ENCODE peak calls at places on chromosome 12, in six cellular contexts. One of them, this sample, is unnamed. For H3K9me3, the result is how much of the 10 kb centered on the place peaks cover.

GRCh38 chr12:119668315-119668651 is 350 bp downstream of the PRKAB1 start:
- DNase-seq in upper lobe of right lung: no peak
- DNase-seq in CD8-positive, alpha-beta memory T cell: no peak
- DNase-seq in keratinocyte: no peak
- DNase-seq in lower lobe of right lung: no peak
- DNase-seq in vagina: no peak
- DNase-seq in this sample: no peak

GRCh38 chr12:106226884-106227640 is 20.8 kb downstream of the CKAP4 start:
- DNase-seq in vagina: no peak
- DNase-seq in lower lobe of right lung: no peak
- DNase-seq in CD8-positive, alpha-beta memory T cell: peak
- DNase-seq in keratinocyte: no peak
- DNase-seq in upper lobe of right lung: no peak
- DNase-seq in this sample: peak

GRCh38 chr12:20370001-20370381 is 1.7 kb downstream of the PDE3A start:
- DNase-seq in vagina: no peak
- DNase-seq in upper lobe of right lung: peak
- DNase-seq in lower lobe of right lung: peak
- DNase-seq in CD8-positive, alpha-beta memory T cell: no peak
- DNase-seq in keratinocyte: no peak
- DNase-seq in this sample: peak

GRCh38 chr12:10165421-10165820 is 6.5 kb downstream of the OLR1 start:
- DNase-seq in lower lobe of right lung: no peak
- DNase-seq in vagina: no peak
- DNase-seq in CD8-positive, alpha-beta memory T cell: no peak
- DNase-seq in keratinocyte: no peak
- DNase-seq in upper lobe of right lung: no peak
- DNase-seq in this sample: no peak

GRCh38 chr12:107847430-107847829 is 72.9 kb downstream of the ASCL4 start:
- DNase-seq in upper lobe of right lung: no peak
- DNase-seq in CD8-positive, alpha-beta memory T cell: no peak
- DNase-seq in lower lobe of right lung: no peak
- DNase-seq in vagina: no peak
- DNase-seq in keratinocyte: no peak
- DNase-seq in this sample: no peak

GRCh38 chr12:117119592-117120198 is 20.5 kb upstream of the TESC start:
- DNase-seq in lower lobe of right lung: no peak
- DNase-seq in vagina: no peak
- DNase-seq in CD8-positive, alpha-beta memory T cell: peak
- DNase-seq in keratinocyte: no peak
- DNase-seq in upper lobe of right lung: peak
- DNase-seq in this sample: no peak

GRCh38 chr12:15856097-15856982 is 25.8 kb upstream of the STRAP start:
- DNase-seq in vagina: no peak
- DNase-seq in keratinocyte: no peak
- DNase-seq in lower lobe of right lung: no peak
- DNase-seq in upper lobe of right lung: no peak
- DNase-seq in CD8-positive, alpha-beta memory T cell: peak
- DNase-seq in this sample: peak

GRCh38 chr12:46523863-46524770 is 151.5 kb upstream of the SLC38A2 start:
- DNase-seq in upper lobe of right lung: no peak
- DNase-seq in CD8-positive, alpha-beta memory T cell: peak
- DNase-seq in lower lobe of right lung: no peak
- DNase-seq in vagina: no peak
- DNase-seq in keratinocyte: peak
- DNase-seq in this sample: peak

GRCh38 chr12:52581066-52581465 is 7.4 kb upstream of the KRT74 start:
- DNase-seq in lower lobe of right lung: no peak
- DNase-seq in CD8-positive, alpha-beta memory T cell: no peak
- DNase-seq in upper lobe of right lung: peak
- DNase-seq in keratinocyte: no peak
- DNase-seq in vagina: no peak
- DNase-seq in this sample: no peak

DNA sequence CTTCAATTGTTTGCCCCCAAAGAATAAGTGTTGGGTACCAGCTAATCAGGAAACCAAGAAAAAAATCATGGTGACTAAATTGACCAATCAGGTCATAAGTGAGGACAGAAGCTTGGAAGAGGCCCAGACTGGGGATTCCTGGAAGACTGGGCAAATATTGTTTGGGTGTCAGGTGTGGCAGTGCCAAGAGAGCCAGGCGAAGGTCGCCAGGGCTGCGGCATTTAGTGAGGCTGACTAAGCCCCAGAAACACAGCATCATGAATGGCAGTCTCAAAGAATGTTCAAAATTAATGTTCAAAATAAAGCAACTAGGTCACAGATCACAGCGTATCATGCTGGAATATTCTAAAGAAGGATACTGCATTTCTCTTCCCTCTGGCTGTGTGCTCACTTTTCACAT is 85.2 kb upstream of the OVCH1 start:
- DNase-seq in vagina: no peak
- DNase-seq in CD8-positive, alpha-beta memory T cell: no peak
- DNase-seq in upper lobe of right lung: no peak
- DNase-seq in keratinocyte: no peak
- DNase-seq in lower lobe of right lung: no peak
- DNase-seq in this sample: no peak
- H3K4me3 ChIP-seq in vagina: peak
- H3K4me3 ChIP-seq in CD8-positive, alpha-beta memory T cell: no peak
- H3K4me3 ChIP-seq in upper lobe of right lung: no peak
- H3K4me3 ChIP-seq in keratinocyte: no peak
- H3K4me3 ChIP-seq in lower lobe of right lung: no peak
- H3K4me3 ChIP-seq in this sample: no peak

DNA sequence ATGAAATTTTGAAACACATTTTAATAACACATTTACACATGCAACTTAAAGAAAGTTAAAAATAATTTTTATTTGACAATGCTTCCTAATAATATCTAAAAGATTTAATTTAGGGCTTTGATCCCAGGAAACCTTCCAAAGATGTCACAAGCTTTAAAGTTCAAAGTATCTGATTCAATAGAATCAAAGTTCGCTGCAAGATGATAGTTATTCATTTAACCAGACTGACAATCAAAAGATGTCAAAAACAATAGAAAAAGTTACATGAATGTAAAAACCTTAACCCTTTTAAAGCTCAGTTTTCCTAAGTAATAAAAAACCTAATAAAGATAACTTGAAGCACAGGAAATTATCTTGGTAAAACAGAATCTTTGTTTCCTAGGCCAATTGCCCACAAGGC is 67.7 kb downstream of the SDR9C7 start:
- DNase-seq in lower lobe of right lung: no peak
- DNase-seq in CD8-positive, alpha-beta memory T cell: no peak
- DNase-seq in vagina: no peak
- DNase-seq in keratinocyte: no peak
- DNase-seq in upper lobe of right lung: no peak
- DNase-seq in this sample: no peak
- H3K9me3 ChIP-seq in lower lobe of right lung: under half
- H3K9me3 ChIP-seq in CD8-positive, alpha-beta memory T cell: under half
- H3K9me3 ChIP-seq in vagina: under half
- H3K9me3 ChIP-seq in keratinocyte: under half
- H3K9me3 ChIP-seq in upper lobe of right lung: under half
- H3K9me3 ChIP-seq in this sample: half or more

GRCh38 chr12:54005853-54006699 is 2.7 kb upstream of the HOXC8 start:
- DNase-seq in upper lobe of right lung: peak
- DNase-seq in vagina: no peak
- DNase-seq in keratinocyte: no peak
- DNase-seq in CD8-positive, alpha-beta memory T cell: peak
- DNase-seq in lower lobe of right lung: peak
- DNase-seq in this sample: peak
- H3K4me3 ChIP-seq in upper lobe of right lung: peak
- H3K4me3 ChIP-seq in vagina: peak
- H3K4me3 ChIP-seq in keratinocyte: no peak
- H3K4me3 ChIP-seq in CD8-positive, alpha-beta memory T cell: peak
- H3K4me3 ChIP-seq in lower lobe of right lung: peak
- H3K4me3 ChIP-seq in this sample: peak

DNA sequence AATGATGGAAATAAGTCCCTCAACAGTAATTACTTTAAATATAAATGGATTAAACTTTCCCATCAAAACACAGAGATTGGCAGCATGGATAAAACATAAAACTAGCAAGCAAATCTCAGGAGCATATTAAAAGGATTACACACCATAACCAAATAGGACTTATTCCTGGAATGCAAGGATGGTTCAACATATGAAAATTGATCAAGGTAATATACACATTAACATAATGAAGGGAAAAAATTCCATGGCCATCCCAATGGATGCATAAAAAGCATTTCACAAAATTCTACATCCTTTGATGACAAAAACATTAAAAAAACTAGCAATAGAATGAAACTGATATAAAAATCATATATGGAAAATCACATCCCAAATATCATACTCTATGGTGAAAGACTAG is 13.6 kb downstream of the CACNA2D4 start:
- DNase-seq in vagina: no peak
- DNase-seq in lower lobe of right lung: no peak
- DNase-seq in CD8-positive, alpha-beta memory T cell: no peak
- DNase-seq in keratinocyte: no peak
- DNase-seq in upper lobe of right lung: no peak
- DNase-seq in this sample: no peak
- H3K9me3 ChIP-seq in vagina: under half
- H3K9me3 ChIP-seq in lower lobe of right lung: under half
- H3K9me3 ChIP-seq in CD8-positive, alpha-beta memory T cell: under half
- H3K9me3 ChIP-seq in keratinocyte: under half
- H3K9me3 ChIP-seq in upper lobe of right lung: under half
- H3K9me3 ChIP-seq in this sample: half or more

DNA sequence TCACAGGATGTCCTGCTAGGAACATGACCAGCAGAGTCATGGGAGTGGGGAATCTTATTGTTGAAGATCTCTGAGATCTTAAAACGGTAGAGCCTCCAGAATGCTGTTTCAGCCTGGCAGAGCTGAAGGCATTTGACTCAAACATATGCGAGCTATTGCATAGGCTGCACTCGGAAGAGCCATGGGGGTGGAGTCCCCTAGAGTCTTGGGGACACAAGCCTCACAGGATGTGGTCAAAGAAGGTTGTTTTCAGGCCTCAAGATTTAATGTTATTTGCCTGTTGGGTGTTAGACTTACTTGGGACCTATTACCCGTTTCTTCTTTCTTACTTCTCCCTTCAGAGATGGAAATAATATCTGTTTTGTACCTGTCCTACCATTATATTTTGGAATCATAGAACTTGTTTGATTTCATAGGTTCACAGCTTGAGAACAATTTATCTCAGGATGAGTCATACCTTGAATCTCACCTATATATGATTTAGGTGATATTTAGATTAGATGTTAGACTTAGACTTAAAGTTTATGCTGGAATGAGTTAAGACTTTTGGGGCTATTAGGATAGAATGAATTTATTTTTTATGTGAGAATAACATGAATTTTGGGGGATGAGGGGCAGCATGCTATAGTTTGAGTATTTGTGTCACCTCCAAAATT is 172.2 kb upstream of the ATP2B1 start:
- DNase-seq in CD8-positive, alpha-beta memory T cell: peak
- DNase-seq in lower lobe of right lung: no peak
- DNase-seq in upper lobe of right lung: no peak
- DNase-seq in vagina: no peak
- DNase-seq in keratinocyte: no peak
- DNase-seq in this sample: no peak
- H3K4me3 ChIP-seq in CD8-positive, alpha-beta memory T cell: peak
- H3K4me3 ChIP-seq in lower lobe of right lung: no peak
- H3K4me3 ChIP-seq in upper lobe of right lung: no peak
- H3K4me3 ChIP-seq in vagina: no peak
- H3K4me3 ChIP-seq in keratinocyte: no peak
- H3K4me3 ChIP-seq in this sample: no peak

GRCh38 chr12:34404377-34405285 is 382.3 kb downstream of the ALG10 start:
- DNase-seq in upper lobe of right lung: peak
- DNase-seq in vagina: peak
- DNase-seq in CD8-positive, alpha-beta memory T cell: no peak
- DNase-seq in lower lobe of right lung: peak
- DNase-seq in keratinocyte: no peak
- DNase-seq in this sample: no peak
- H3K9me3 ChIP-seq in upper lobe of right lung: under half
- H3K9me3 ChIP-seq in vagina: under half
- H3K9me3 ChIP-seq in CD8-positive, alpha-beta memory T cell: under half
- H3K9me3 ChIP-seq in lower lobe of right lung: under half
- H3K9me3 ChIP-seq in keratinocyte: under half
- H3K9me3 ChIP-seq in this sample: under half

GRCh38 chr12:38053113-38053512 is 263.5 kb upstream of the ALG10B start:
- DNase-seq in CD8-positive, alpha-beta memory T cell: no peak
- DNase-seq in keratinocyte: no peak
- DNase-seq in lower lobe of right lung: no peak
- DNase-seq in vagina: no peak
- DNase-seq in upper lobe of right lung: no peak
- DNase-seq in this sample: no peak
- H3K4me3 ChIP-seq in CD8-positive, alpha-beta memory T cell: no peak
- H3K4me3 ChIP-seq in keratinocyte: no peak
- H3K4me3 ChIP-seq in lower lobe of right lung: no peak
- H3K4me3 ChIP-seq in vagina: no peak
- H3K4me3 ChIP-seq in upper lobe of right lung: no peak
- H3K4me3 ChIP-seq in this sample: no peak

GRCh38 chr12:126663304-126664094 is 1598.3 kb downstream of the AACS start:
- DNase-seq in vagina: no peak
- DNase-seq in lower lobe of right lung: no peak
- DNase-seq in CD8-positive, alpha-beta memory T cell: no peak
- DNase-seq in upper lobe of right lung: no peak
- DNase-seq in keratinocyte: no peak
- DNase-seq in this sample: no peak
- H3K9me3 ChIP-seq in vagina: under half
- H3K9me3 ChIP-seq in lower lobe of right lung: under half
- H3K9me3 ChIP-seq in CD8-positive, alpha-beta memory T cell: under half
- H3K9me3 ChIP-seq in upper lobe of right lung: under half
- H3K9me3 ChIP-seq in keratinocyte: under half
- H3K9me3 ChIP-seq in this sample: under half

GRCh38 chr12:32755654-32756475 is at the start of gene YARS2:
- DNase-seq in CD8-positive, alpha-beta memory T cell: peak
- DNase-seq in keratinocyte: peak
- DNase-seq in upper lobe of right lung: peak
- DNase-seq in lower lobe of right lung: peak
- DNase-seq in vagina: no peak
- DNase-seq in this sample: peak
- H3K4me3 ChIP-seq in CD8-positive, alpha-beta memory T cell: peak
- H3K4me3 ChIP-seq in keratinocyte: peak
- H3K4me3 ChIP-seq in upper lobe of right lung: peak
- H3K4me3 ChIP-seq in lower lobe of right lung: peak
- H3K4me3 ChIP-seq in vagina: peak
- H3K4me3 ChIP-seq in this sample: peak

DNA sequence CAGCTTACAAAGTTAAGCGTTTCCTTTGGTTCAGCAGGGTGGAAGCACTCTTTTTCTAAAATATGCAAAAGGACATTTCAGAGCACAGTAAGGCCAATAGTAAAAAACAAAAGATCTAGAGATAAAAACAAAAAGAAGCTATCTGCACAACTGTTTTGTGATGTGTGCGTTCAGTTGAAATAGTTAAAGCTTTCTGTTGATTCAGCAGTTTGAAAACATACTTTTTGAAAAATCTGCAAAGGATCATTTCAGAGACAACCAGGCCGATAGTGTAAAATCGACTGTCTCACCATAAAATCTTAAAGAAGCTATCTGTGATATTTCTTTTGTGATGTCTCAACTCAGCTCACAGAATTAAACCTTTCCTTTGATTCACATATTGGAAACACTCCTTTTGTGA is 300.0 kb upstream of the ALG10B start:
- DNase-seq in lower lobe of right lung: no peak
- DNase-seq in CD8-positive, alpha-beta memory T cell: no peak
- DNase-seq in keratinocyte: no peak
- DNase-seq in vagina: no peak
- DNase-seq in upper lobe of right lung: no peak
- DNase-seq in this sample: no peak
- H3K9me3 ChIP-seq in lower lobe of right lung: half or more
- H3K9me3 ChIP-seq in CD8-positive, alpha-beta memory T cell: under half
- H3K9me3 ChIP-seq in keratinocyte: under half
- H3K9me3 ChIP-seq in vagina: under half
- H3K9me3 ChIP-seq in upper lobe of right lung: under half
- H3K9me3 ChIP-seq in this sample: half or more